ENCODE peak calls at places on chromosomes 16 and 17, in eight cellular contexts. O is neural crest cell; X is GM12892; V is stimulated activated CD8-positive, alpha-beta memory T cell treated with anti-CD3 and anti-CD28 coated beads, Interleukin-4, amount 100 ng/mL, for 1 hour; G is prostate gland; B is omental fat pad; I is effector memory CD8-positive, alpha-beta T cell; H is CD4-positive, alpha-beta memory T cell. T is an unnamed sample.

GRCh38 chr17:17837966-17838962 is 1.5 kb upstream of the SREBF1 start:
- DNase-seq in B (no peak), V (no peak), G (peak; percentile 72), I (no peak), H (no peak), X (no peak), O (no peak), T (peak; percentile 78)

GRCh38 chr17:60525347-60525623 is 757 bp downstream of the APPBP2 start:
- DNase-seq in B (no peak), O (no peak), V (no peak), G (peak; percentile 10), H (no peak), X (no peak), I (no peak), T (no peak)

GRCh38 chr16:87317766-87318121 is 552 bp upstream of the C16orf95 start:
- DNase-seq in G (no peak), H (no peak), I (no peak), X (peak; percentile 49), B (no peak), O (no peak), V (no peak), T (peak; percentile 49)

GRCh38 chr17:60586288-60586974 is 13.6 kb upstream of the PPM1D start:
- DNase-seq in G (no peak), H (no peak), O (no peak), I (no peak), V (no peak), B (no peak), X (no peak), T (no peak)

GRCh38 chr17:21330436-21331160 is 45.6 kb upstream of the KCNJ12 start:
- DNase-seq in H (no peak), B (no peak), O (no peak), G (no peak), V (no peak), I (no peak), X (no peak), T (no peak)

GRCh38 chr16:2475413-2476344 is 752 bp downstream of the TBC1D24 start:
- DNase-seq in I (no peak), O (no peak), G (no peak), B (no peak), V (no peak), H (no peak), X (no peak), T (no peak)

GRCh38 chr17:49973271-49973615 is 4.3 kb downstream of the DLX4 start:
- DNase-seq in O (no peak), X (no peak), H (no peak), G (no peak), V (no peak), I (no peak), B (no peak), T (no peak)

GRCh38 chr16:86925067-86925791 is 346.9 kb downstream of the FOXL1 start:
- DNase-seq in X (no peak), B (no peak), I (no peak), G (no peak), V (no peak), H (no peak), O (no peak), T (no peak)

GRCh38 chr16:29899516-29900101 is at the start of gene SEZ6L2:
- DNase-seq in B (peak; percentile 38), I (peak; percentile 79), H (no peak), O (peak; percentile 86), V (peak; percentile 58), X (no peak), G (peak; percentile 82), T (no peak)

GRCh38 chr17:78356163-78356713 is 3.6 kb downstream of the SOCS3 start:
- DNase-seq in O (no peak), X (peak; percentile 84), B (peak; percentile 75), G (no peak), I (peak; percentile 85), H (peak; percentile 96), V (peak; percentile 82), T (no peak)

GRCh38 chr16:78648517-78648916 is 549.1 kb downstream of the WWOX start:
- DNase-seq in I (no peak), O (no peak), H (no peak), X (no peak), V (no peak), B (no peak), G (no peak), T (no peak)

GRCh38 chr17:14299261-14300093 is 1.4 kb upstream of the HS3ST3B1 start:
- DNase-seq in H (peak; percentile 39), O (no peak), V (peak; percentile 13), X (no peak), G (no peak), B (no peak), I (peak; percentile 14), T (peak; percentile 71)

GRCh38 chr16:74271879-74272278 is 24.7 kb upstream of the PSMD7 start:
- DNase-seq in G (no peak), I (no peak), H (no peak), B (no peak), X (no peak), V (no peak), O (no peak), T (no peak)

GRCh38 chr16:15509051-15509592 is 74.7 kb downstream of the BMERB1 start:
- DNase-seq in O (no peak), V (no peak), I (no peak), G (no peak), H (peak; percentile 27), B (no peak), X (no peak), T (no peak)

GRCh38 chr17:39508987-39509386 is 47.7 kb downstream of the CDK12 start:
- DNase-seq in G (no peak), B (no peak), H (no peak), V (no peak), I (no peak), X (no peak), O (no peak), T (no peak)

GRCh38 chr16:14283786-14284185 is 212.7 kb downstream of the MRTFB start:
- DNase-seq in I (no peak), X (no peak), B (no peak), H (no peak), V (no peak), O (no peak), G (no peak), T (no peak)

GRCh38 chr17:40415390-40415789 is 2.3 kb downstream of the TOP2A start:
- DNase-seq in O (no peak), G (no peak), X (no peak), I (no peak), H (peak; percentile 52), V (no peak), B (no peak), T (no peak)

GRCh38 chr16:86578499-86579267 is at the start of gene FOXL1:
- DNase-seq in O (peak; percentile 24), H (no peak), I (no peak), G (no peak), V (no peak), B (no peak), X (no peak), T (peak; percentile 55)

GRCh38 chr16:77745972-77746371 is 23.7 kb downstream of the NUDT7 start:
- DNase-seq in I (no peak), G (no peak), H (no peak), X (no peak), B (no peak), O (no peak), V (no peak), T (no peak)

GRCh38 chr17:12545877-12546513 is 119.7 kb upstream of the MYOCD start:
- DNase-seq in V (no peak), O (peak; percentile 33), B (no peak), I (no peak), G (no peak), X (peak; percentile 13), H (no peak), T (no peak)

GRCh38 chr16:56776562-56776961 is 46.6 kb downstream of the NUP93 start:
- DNase-seq in V (no peak), H (no peak), B (no peak), X (no peak), G (peak; percentile 49), O (no peak), I (no peak), T (no peak)

GRCh38 chr17:44235583-44235936 is 16.1 kb upstream of the UBTF start:
- DNase-seq in H (no peak), O (no peak), X (no peak), V (no peak), I (no peak), B (no peak), G (no peak), T (no peak)

GRCh38 chr16:30561212-30561816 is 3.1 kb upstream of the ZNF764 start:
- DNase-seq in B (no peak), G (no peak), I (no peak), X (peak; percentile 47), O (no peak), V (no peak), H (no peak), T (peak; percentile 60)

GRCh38 chr16:55660026-55660425 is 4.2 kb downstream of the SLC6A2 start:
- DNase-seq in I (no peak), X (no peak), O (no peak), B (no peak), V (no peak), H (no peak), G (no peak), T (no peak)

GRCh38 chr17:80034977-80035686 is 540 bp downstream of the TBC1D16 start:
- DNase-seq in B (no peak), G (no peak), O (peak; percentile 18), H (peak; percentile 48), V (peak; percentile 8), X (no peak), I (peak; percentile 64), T (no peak)

GRCh38 chr17:31627960-31628359 is 231.1 kb downstream of the COPRS start:
- DNase-seq in G (no peak), H (no peak), X (no peak), O (no peak), V (no peak), I (no peak), B (no peak), T (no peak)

GRCh38 chr16:74785031-74785430 is 10.4 kb upstream of the FA2H start:
- DNase-seq in H (no peak), V (no peak), I (no peak), B (no peak), O (no peak), G (no peak), X (no peak), T (no peak)

GRCh38 chr17:29911641-29912177 is 18.3 kb downstream of the SSH2 start:
- DNase-seq in H (no peak), G (no peak), I (no peak), O (no peak), V (no peak), X (no peak), B (no peak), T (no peak)

GRCh38 chr17:35162755-35163154 is 15.1 kb downstream of the UNC45B start:
- DNase-seq in G (no peak), X (no peak), I (no peak), V (no peak), B (no peak), O (no peak), H (no peak), T (no peak)

GRCh38 chr16:53692146-53692545 is 11.5 kb downstream of the RPGRIP1L start:
- DNase-seq in G (no peak), H (no peak), I (no peak), V (no peak), B (no peak), O (no peak), X (no peak), T (no peak)

GRCh38 chr16:46711106-46711769 is 21.8 kb downstream of the ORC6 start:
- DNase-seq in X (no peak), V (no peak), G (no peak), O (no peak), H (no peak), I (no peak), B (no peak), T (peak; percentile 52)